ENCODE peak calls at places on chromosomes 2 and 18, in five cellular contexts. One of them, this sample, is unnamed.

GRCh38 chr2:160054984-160055725 is 7.3 kb downstream of the PLA2R1 start:
- DNase-seq in mesendoderm: peak
- DNase-seq in aorta: no peak
- DNase-seq in iPS DF 19.7: peak
- DNase-seq in germinal center: no peak
- DNase-seq in this sample: no peak

GRCh38 chr2:151405376-151405775 is 4.3 kb upstream of the RIF1 start:
- DNase-seq in mesendoderm: no peak
- DNase-seq in aorta: no peak
- DNase-seq in iPS DF 19.7: no peak
- DNase-seq in germinal center: no peak
- DNase-seq in this sample: no peak

GRCh38 chr2:231687133-231687852 is 21.0 kb upstream of the PTMA start:
- DNase-seq in mesendoderm: peak
- DNase-seq in aorta: peak
- DNase-seq in iPS DF 19.7: no peak
- DNase-seq in germinal center: peak
- DNase-seq in this sample: peak

GRCh38 chr2:226885769-226886435 is 50.0 kb downstream of the RHBDD1 start:
- DNase-seq in mesendoderm: no peak
- DNase-seq in aorta: no peak
- DNase-seq in iPS DF 19.7: no peak
- DNase-seq in germinal center: no peak
- DNase-seq in this sample: no peak

GRCh38 chr2:101540518-101540917 is 65.6 kb upstream of the RFX8 start:
- DNase-seq in mesendoderm: no peak
- DNase-seq in aorta: no peak
- DNase-seq in iPS DF 19.7: no peak
- DNase-seq in germinal center: no peak
- DNase-seq in this sample: no peak

GRCh38 chr2:234961784-234962183 is 10.0 kb downstream of the SH3BP4 start:
- DNase-seq in mesendoderm: no peak
- DNase-seq in aorta: no peak
- DNase-seq in iPS DF 19.7: no peak
- DNase-seq in germinal center: no peak
- DNase-seq in this sample: no peak

GRCh38 chr18:45171575-45172225 is 443.6 kb upstream of the SLC14A2 start:
- DNase-seq in mesendoderm: no peak
- DNase-seq in aorta: no peak
- DNase-seq in iPS DF 19.7: no peak
- DNase-seq in germinal center: no peak
- DNase-seq in this sample: no peak

GRCh38 chr18:62881509-62882016 is 166.2 kb downstream of the PHLPP1 start:
- DNase-seq in mesendoderm: peak
- DNase-seq in aorta: no peak
- DNase-seq in iPS DF 19.7: no peak
- DNase-seq in germinal center: no peak
- DNase-seq in this sample: no peak

This sample was measured in BE2C.